ENCODE peak calls at places on chromosomes 5 and 9, in four cellular contexts. P, F, N and B are unnamed samples.

GRCh38 chr9:106333487-106333886 is 529.5 kb upstream of the ZNF462 start:
- DNase-seq in P (no peak), F (no peak), N (no peak), B (no peak)

GRCh38 chr9:94967481-94967880 is 241.0 kb downstream of the AOPEP start:
- DNase-seq in P (peak), F (no peak), N (no peak), B (no peak)

GRCh38 chr9:135536166-135536565 is 9.8 kb upstream of the OBP2A start:
- DNase-seq in P (no peak), F (peak), N (no peak), B (no peak)

GRCh38 chr9:97703437-97704326 is 6.5 kb upstream of the XPA start:
- DNase-seq in P (no peak), F (peak), N (no peak), B (no peak)

GRCh38 chr5:128455861-128456361 is 82.1 kb downstream of the FBN2 start:
- DNase-seq in P (no peak), F (no peak), N (no peak), B (no peak)

GRCh38 chr5:109485030-109485429 is 75.3 kb upstream of the PJA2 start:
- DNase-seq in P (peak), F (no peak), N (peak), B (no peak)

GRCh38 chr9:2403701-2404100 is 217.9 kb upstream of the VLDLR start:
- DNase-seq in P (no peak), F (no peak), N (no peak), B (no peak)

GRCh38 chr5:100864931-100865330 is 38.2 kb downstream of the ST8SIA4 start:
- DNase-seq in P (no peak), F (no peak), N (no peak), B (no peak)

GRCh38 chr5:14983666-14984441 is 112.3 kb upstream of the ANKH start:
- DNase-seq in P (no peak), F (no peak), N (no peak), B (peak)

GRCh38 chr5:149409268-149409948 is 30.3 kb upstream of the IL17B start:
- DNase-seq in P (no peak), F (no peak), N (no peak), B (no peak)

GRCh38 chr5:125232779-125233230 is 486.4 kb upstream of the ZNF608 start:
- DNase-seq in P (no peak), F (peak), N (no peak), B (no peak)

GRCh38 chr9:125825762-125826161 is 78.6 kb downstream of the PBX3 start:
- DNase-seq in P (no peak), F (no peak), N (no peak), B (no peak)

GRCh38 chr5:52725065-52725746 is 62.5 kb upstream of the ITGA1 start:
- DNase-seq in P (peak), F (no peak), N (no peak), B (peak)

GRCh38 chr5:139565411-139566305 is 4.5 kb downstream of the UBE2D2 start:
- DNase-seq in P (no peak), F (no peak), N (peak), B (peak)

GRCh38 chr5:74026310-74026709 is 400.3 kb downstream of the ARHGEF28 start:
- DNase-seq in P (no peak), F (no peak), N (no peak), B (no peak)

GRCh38 chr5:61617995-61618525 is 286.0 kb downstream of the ZSWIM6 start:
- DNase-seq in P (no peak), F (no peak), N (no peak), B (no peak)

GRCh38 chr5:43313854-43314457 is 744 bp upstream of the HMGCS1 start:
- DNase-seq in P (peak), F (no peak), N (no peak), B (no peak)

GRCh38 chr5:39586185-39586584 is 161.4 kb upstream of the DAB2 start:
- DNase-seq in P (no peak), F (no peak), N (no peak), B (no peak)

GRCh38 chr9:137076636-137077009 is 694 bp upstream of the UAP1L1 start:
- DNase-seq in P (no peak), F (no peak), N (no peak), B (no peak)
- H3K4me3 ChIP-seq in P (no peak), F (peak), N (peak), B (no peak)

DNA sequence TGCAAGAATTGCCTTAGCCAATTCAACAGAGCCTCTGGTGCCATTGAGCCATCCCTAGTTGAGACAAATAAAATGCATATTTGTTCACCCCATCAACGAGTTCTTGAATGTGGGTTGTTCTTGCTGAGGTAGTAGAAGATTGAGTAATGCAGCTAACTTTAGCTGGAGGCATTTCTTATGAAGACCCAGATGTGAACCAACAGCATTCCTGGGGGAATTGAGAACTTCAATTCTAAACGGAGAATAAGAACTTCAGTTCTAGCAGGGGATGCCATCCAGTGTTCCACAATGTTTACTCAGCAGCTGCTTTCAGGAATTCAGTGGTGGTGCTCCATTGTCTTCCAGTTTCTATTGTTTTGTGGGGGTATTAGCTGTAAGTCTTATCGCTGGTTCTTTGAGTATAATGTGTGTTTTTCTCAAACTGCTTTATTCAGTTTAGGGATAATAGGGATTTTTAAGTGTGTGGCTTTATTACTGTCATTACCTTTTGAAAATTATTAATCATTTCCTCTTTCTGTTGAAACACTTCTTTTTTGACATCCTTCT is 1968.2 kb upstream of the NUDT12 start:
- DNase-seq in P (no peak), F (no peak), N (no peak), B (no peak)
- H3K4me3 ChIP-seq in P (no peak), F (no peak), N (no peak), B (no peak)

GRCh38 chr9:70044450-70045307 is 1.0 kb downstream of the MAMDC2 start:
- DNase-seq in P (peak), F (peak), N (no peak), B (no peak)

GRCh38 chr9:70043689-70044449 is at the start of gene MAMDC2:
- DNase-seq in P (peak), F (peak), N (peak), B (no peak)

GRCh38 chr9:70042461-70043215 is 1.0 kb upstream of the MAMDC2 start:
- DNase-seq in P (no peak), F (no peak), N (no peak), B (no peak)

GRCh38 chr9:70045452-70045851 is 1.8 kb downstream of the MAMDC2 start:
- DNase-seq in P (no peak), F (no peak), N (no peak), B (no peak)

GRCh38 chr9:70043285-70043684 is 363 bp upstream of the MAMDC2 start:
- DNase-seq in P (no peak), F (no peak), N (no peak), B (no peak)
- H3K4me3 ChIP-seq in P (no peak), F (peak), N (peak), B (no peak)

GRCh38 chr9:130432362-130432761 is 12.4 kb upstream of the ASS1 start:
- DNase-seq in P (no peak), F (no peak), N (no peak), B (no peak)

GRCh38 chr9:130431536-130432303 is 13.0 kb upstream of the ASS1 start:
- DNase-seq in P (no peak), F (no peak), N (no peak), B (no peak)

GRCh38 chr9:130433947-130434262 is 10.9 kb upstream of the ASS1 start:
- DNase-seq in P (no peak), F (no peak), N (no peak), B (no peak)

GRCh38 chr9:130432796-130433167 is 12.0 kb upstream of the ASS1 start:
- DNase-seq in P (no peak), F (no peak), N (no peak), B (no peak)

DNA sequence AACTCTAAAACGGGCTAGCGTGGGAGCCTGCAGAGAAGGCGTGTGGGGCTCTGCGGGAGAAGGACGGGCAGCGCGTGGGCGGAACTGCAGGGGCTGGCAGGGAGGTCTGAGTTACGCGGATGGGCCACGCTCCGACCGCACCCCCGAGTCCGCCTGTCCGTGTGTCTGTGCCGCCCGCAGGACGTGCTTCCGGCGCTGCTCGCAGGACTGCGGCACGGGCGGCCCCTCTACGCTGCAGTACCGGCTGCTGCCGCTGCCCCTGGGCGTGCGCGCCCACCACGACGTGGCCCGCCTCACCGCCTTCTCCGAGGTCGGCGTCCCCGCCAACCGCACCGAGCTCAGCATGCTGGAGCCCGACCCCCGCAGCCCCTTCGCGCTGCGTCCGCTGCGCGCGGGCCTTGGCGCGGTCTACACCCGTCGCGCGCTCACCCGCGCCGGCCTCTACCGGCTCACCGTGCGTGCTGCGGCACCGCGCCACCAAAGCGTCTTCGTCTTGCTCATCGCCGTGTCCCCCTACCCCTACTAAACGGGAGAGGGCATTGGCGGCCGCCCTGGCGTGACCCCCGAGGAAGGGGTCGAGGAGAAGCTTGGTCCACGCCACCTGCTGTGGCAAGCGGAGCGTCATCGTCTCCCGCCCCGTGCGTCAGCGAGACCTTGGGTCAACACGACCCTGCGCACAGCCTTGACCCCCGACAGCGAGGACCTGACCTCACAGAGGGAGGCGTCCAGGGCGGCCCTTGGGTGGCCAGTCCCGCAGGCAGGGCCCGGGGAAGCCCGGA is 11.4 kb upstream of the ASS1 start:
- DNase-seq in P (peak), F (no peak), N (no peak), B (peak)
- H3K4me3 ChIP-seq in P (no peak), F (peak), N (no peak), B (peak)

GRCh38 chr5:111227226-111227782 is 3.1 kb downstream of the CAMK4 start:
- DNase-seq in P (no peak), F (no peak), N (no peak), B (no peak)
- H3K4me3 ChIP-seq in P (no peak), F (no peak), N (no peak), B (peak)

GRCh38 chr5:51201708-51202107 is 181.5 kb upstream of the ISL1 start:
- DNase-seq in P (no peak), F (no peak), N (no peak), B (no peak)
- H3K4me3 ChIP-seq in P (no peak), F (no peak), N (no peak), B (no peak)

DNA sequence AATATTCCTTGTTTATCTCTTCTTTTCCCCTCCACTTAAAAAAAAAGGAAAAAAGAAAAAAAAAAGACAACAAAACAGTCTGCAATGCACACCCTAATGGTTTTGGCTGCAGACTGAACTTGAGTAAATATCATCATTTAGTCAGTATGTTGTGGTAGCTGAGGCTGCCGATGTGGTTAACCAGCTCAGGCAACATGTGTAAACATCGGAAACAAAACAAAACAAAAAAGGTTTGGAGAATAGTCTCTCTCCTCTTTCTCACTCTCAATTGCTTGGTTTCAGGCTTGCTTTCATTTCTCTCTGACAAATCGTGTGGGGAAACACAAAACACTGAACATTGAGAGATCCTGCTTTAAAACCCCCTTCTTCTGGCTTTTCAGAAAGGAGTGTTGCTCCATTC is 453.4 kb downstream of the BNC2 start:
- DNase-seq in P (no peak), F (peak), N (no peak), B (peak)
- H3K4me3 ChIP-seq in P (no peak), F (no peak), N (no peak), B (no peak)

DNA sequence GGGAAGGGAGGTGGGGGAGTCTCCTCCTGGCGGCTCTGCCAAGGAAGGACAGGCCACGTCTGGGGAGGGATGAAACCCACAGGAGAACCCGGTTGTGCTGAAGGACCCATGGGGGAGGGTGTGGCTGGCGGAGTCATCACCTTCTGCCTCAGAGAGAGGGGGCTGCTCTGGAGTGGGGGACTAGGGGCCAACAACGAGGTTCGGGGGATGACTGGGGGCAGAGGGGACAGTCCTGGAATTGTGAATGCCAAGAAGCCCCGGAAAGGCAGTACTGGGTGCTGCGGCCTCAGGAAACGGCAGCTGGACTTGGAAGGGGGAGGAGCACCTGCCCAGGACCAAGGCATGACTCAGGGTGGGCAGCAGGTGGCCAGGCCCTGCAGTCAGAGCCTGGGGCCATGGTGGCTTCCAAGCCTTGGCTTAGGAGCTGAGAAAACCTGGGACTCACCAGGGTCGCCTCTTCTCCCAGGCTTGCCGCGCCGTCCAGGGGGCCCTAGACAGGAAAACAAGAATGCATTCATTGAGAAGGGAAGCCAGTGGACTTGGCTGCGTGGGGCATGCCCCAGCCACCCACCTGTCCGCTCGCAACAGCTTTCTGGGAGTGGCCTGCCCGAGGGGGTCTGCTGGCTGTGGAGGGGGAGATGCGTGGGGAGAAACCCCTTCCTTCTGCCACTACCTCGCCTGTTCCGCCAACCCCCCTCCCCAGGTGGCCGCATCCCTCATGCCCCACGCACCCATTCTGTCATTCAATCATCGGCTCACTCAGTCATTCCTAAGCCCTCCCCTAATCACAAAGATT is 74.0 kb upstream of the PHYKPL start:
- DNase-seq in P (peak), F (no peak), N (peak), B (no peak)
- H3K4me3 ChIP-seq in P (no peak), F (no peak), N (no peak), B (no peak)

GRCh38 chr5:84251503-84251902 is 133.2 kb downstream of the EDIL3 start:
- DNase-seq in P (no peak), F (no peak), N (no peak), B (no peak)

GRCh38 chr5:84255318-84255717 is 129.4 kb downstream of the EDIL3 start:
- DNase-seq in P (no peak), F (no peak), N (no peak), B (peak)

GRCh38 chr5:84253946-84254345 is 130.7 kb downstream of the EDIL3 start:
- DNase-seq in P (no peak), F (no peak), N (no peak), B (no peak)

GRCh38 chr5:84248013-84248412 is 136.7 kb downstream of the EDIL3 start:
- DNase-seq in P (no peak), F (no peak), N (no peak), B (no peak)

GRCh38 chr5:84249918-84250635 is 134.6 kb downstream of the EDIL3 start:
- DNase-seq in P (no peak), F (peak), N (no peak), B (no peak)
- H3K4me3 ChIP-seq in P (no peak), F (no peak), N (no peak), B (no peak)

GRCh38 chr9:114803886-114804285 is 2.0 kb downstream of the TNFSF15 start:
- DNase-seq in P (no peak), F (no peak), N (no peak), B (no peak)

GRCh38 chr9:114803459-114803858 is 2.4 kb downstream of the TNFSF15 start:
- DNase-seq in P (no peak), F (no peak), N (no peak), B (no peak)

GRCh38 chr9:114805670-114806551 is at the start of gene TNFSF15:
- DNase-seq in P (peak), F (no peak), N (peak), B (peak)

GRCh38 chr9:114806571-114806970 is 732 bp upstream of the TNFSF15 start:
- DNase-seq in P (no peak), F (no peak), N (no peak), B (no peak)

GRCh38 chr9:114804504-114804903 is 1.3 kb downstream of the TNFSF15 start:
- DNase-seq in P (peak), F (peak), N (no peak), B (no peak)
- H3K4me3 ChIP-seq in P (no peak), F (no peak), N (no peak), B (no peak)